ENCODE peak calls at places on chromosome 21, in four cellular contexts. P, V, T and L are unnamed samples.

GRCh38 chr21:42407476-42407875 is 3.8 kb downstream of the UBASH3A start:
- DNase-seq in P (no peak), V (no peak), T (no peak), L (no peak)

GRCh38 chr21:46100426-46100825 is 2.5 kb downstream of the COL6A2 start:
- DNase-seq in P (peak), V (peak), T (peak), L (no peak)

GRCh38 chr21:38244885-38245869 is 11.6 kb upstream of the KCNJ15 start:
- DNase-seq in P (peak), V (peak), T (no peak), L (no peak)

GRCh38 chr21:18030248-18030647 is 211.1 kb upstream of the C21orf91 start:
- DNase-seq in P (no peak), V (no peak), T (no peak), L (no peak)

GRCh38 chr21:42656872-42657271 is 3.5 kb downstream of the PDE9A start:
- DNase-seq in P (no peak), V (no peak), T (no peak), L (no peak)

GRCh38 chr21:18529253-18529652 is 125.7 kb upstream of the TMPRSS15 start:
- DNase-seq in P (no peak), V (no peak), T (peak), L (peak)

GRCh38 chr21:39184050-39184980 is 1.1 kb upstream of the PSMG1 start:
- DNase-seq in P (no peak), V (no peak), T (no peak), L (peak)

GRCh38 chr21:26674324-26674723 is 101.2 kb upstream of the CYYR1 start:
- DNase-seq in P (no peak), V (no peak), T (no peak), L (no peak)

GRCh38 chr21:35616090-35616489 is 444.2 kb downstream of the SETD4 start:
- DNase-seq in P (peak), V (peak), T (no peak), L (peak)

GRCh38 chr21:37045556-37045955 is 27.3 kb downstream of the PIGP start:
- DNase-seq in P (no peak), V (no peak), T (no peak), L (no peak)

GRCh38 chr21:37041706-37042271 is 31.1 kb downstream of the PIGP start:
- DNase-seq in P (no peak), V (no peak), T (no peak), L (no peak)

GRCh38 chr21:37044643-37045042 is 28.2 kb downstream of the PIGP start:
- DNase-seq in P (no peak), V (no peak), T (no peak), L (no peak)

GRCh38 chr21:37045139-37045538 is 27.7 kb downstream of the PIGP start:
- DNase-seq in P (no peak), V (no peak), T (no peak), L (no peak)

GRCh38 chr21:37043818-37044217 is 29.1 kb downstream of the PIGP start:
- DNase-seq in P (no peak), V (no peak), T (no peak), L (no peak)
- TF ChIP-seq CTCF in P (no peak), V (no peak), T (no peak), L (no peak)

GRCh38 chr21:21232320-21232719 is 234.1 kb downstream of the NCAM2 start:
- DNase-seq in P (peak), V (peak), T (peak), L (peak)
- TF ChIP-seq CTCF in P (peak), V (peak), T (peak), L (peak)

GRCh38 chr21:24514081-24514733 is 1093.1 kb downstream of the MRPL39 start:
- DNase-seq in P (peak), V (no peak), T (no peak), L (peak)
- TF ChIP-seq CTCF in P (peak), V (no peak), T (peak), L (peak)

GRCh38 chr21:33302055-33302454 is 22.7 kb upstream of the IFNAR1 start:
- DNase-seq in P (no peak), V (no peak), T (no peak), L (no peak)
- TF ChIP-seq CTCF in P (no peak), V (no peak), T (no peak), L (no peak)

GRCh38 chr21:31340942-31341487 is 3.0 kb downstream of the TIAM1 start:
- DNase-seq in P (no peak), V (no peak), T (no peak), L (no peak)

GRCh38 chr21:31340499-31340898 is 3.6 kb downstream of the TIAM1 start:
- DNase-seq in P (no peak), V (no peak), T (no peak), L (no peak)

GRCh38 chr21:31343680-31344480 is at the start of gene TIAM1:
- DNase-seq in P (peak), V (peak), T (peak), L (peak)

GRCh38 chr21:31343030-31343510 is 991 bp downstream of the TIAM1 start:
- DNase-seq in P (no peak), V (no peak), T (no peak), L (no peak)

DNA sequence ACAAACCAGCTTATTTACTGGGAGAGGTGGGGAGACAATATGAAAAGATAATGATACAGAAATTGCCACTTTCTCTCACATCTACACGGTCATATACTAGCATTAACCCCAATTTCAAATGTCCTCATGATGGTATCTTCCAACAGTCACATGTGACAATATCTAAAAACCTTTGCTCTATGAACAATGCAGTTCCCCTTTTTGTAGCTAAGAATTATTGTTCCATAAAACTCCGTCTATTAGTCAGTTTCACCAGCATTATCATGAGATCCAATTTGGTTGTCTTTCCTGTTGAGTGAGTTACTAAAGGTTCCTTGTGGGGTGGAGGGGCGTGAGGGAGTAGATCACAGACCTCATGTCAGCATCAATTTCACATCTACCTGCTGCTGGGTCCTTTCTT is 1.7 kb downstream of the TIAM1 start:
- DNase-seq in P (no peak), V (no peak), T (no peak), L (no peak)
- TF ChIP-seq CTCF in P (no peak), V (no peak), T (no peak), L (no peak)

GRCh38 chr21:31624181-31624580 is 35.3 kb upstream of the SOD1 start:
- DNase-seq in P (no peak), V (no peak), T (no peak), L (no peak)

GRCh38 chr21:31624961-31625491 is 34.5 kb upstream of the SOD1 start:
- DNase-seq in P (no peak), V (no peak), T (no peak), L (no peak)

GRCh38 chr21:31618696-31619430 is 40.6 kb upstream of the SOD1 start:
- DNase-seq in P (no peak), V (no peak), T (no peak), L (no peak)

GRCh38 chr21:31622397-31622796 is 37.1 kb upstream of the SOD1 start:
- DNase-seq in P (no peak), V (no peak), T (no peak), L (no peak)

DNA sequence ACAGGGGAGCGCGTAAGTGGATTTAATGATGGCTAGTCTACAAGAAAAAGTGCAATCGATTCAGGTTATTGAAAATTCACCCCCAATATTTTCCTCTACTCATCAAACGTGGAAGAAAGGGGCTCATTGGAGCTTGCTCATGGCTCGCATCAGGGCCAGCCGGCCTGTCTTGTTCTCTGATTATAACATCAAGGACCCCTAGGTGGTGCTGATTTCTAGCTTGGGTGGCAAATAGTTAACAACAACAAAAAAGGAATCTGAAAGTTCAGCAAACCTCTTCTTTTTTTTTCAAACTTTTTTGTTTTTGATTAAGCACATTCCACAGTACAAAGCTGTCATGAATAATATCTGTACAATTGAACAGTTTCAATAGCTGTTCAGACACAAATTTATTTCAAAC is 35.8 kb upstream of the SOD1 start:
- DNase-seq in P (no peak), V (no peak), T (no peak), L (peak)
- TF ChIP-seq CTCF in P (no peak), V (no peak), T (no peak), L (peak)